ENCODE peak calls at places on chromosomes 7 and 10, in four cellular contexts. F is tibial artery; A is CD8-positive, alpha-beta memory T cell; E is hepatocyte. H is an unnamed sample.

GRCh38 chr10:104862-105565 is 30.2 kb upstream of the ZMYND11 start:
- DNase-seq in F (no peak), A (no peak), E (no peak), H (no peak)

GRCh38 chr10:73922007-73922863 is 11.3 kb downstream of the PLAU start:
- DNase-seq in F (no peak), A (no peak), E (no peak), H (no peak)

GRCh38 chr7:143345428-143345900 is 17.0 kb downstream of the FAM131B start:
- DNase-seq in F (peak), A (peak), E (peak), H (no peak)

GRCh38 chr7:37195388-37195787 is 253.3 kb downstream of the ELMO1 start:
- DNase-seq in F (no peak), A (no peak), E (no peak), H (no peak)

GRCh38 chr7:47951374-47951773 is 3.1 kb upstream of the PKD1L1 start:
- DNase-seq in F (no peak), A (no peak), E (peak), H (no peak)

GRCh38 chr10:72834183-72834825 is 59.2 kb upstream of the OIT3 start:
- DNase-seq in F (peak), A (peak), E (peak), H (peak)

GRCh38 chr7:155277385-155277994 is 20.2 kb upstream of the INSIG1 start:
- DNase-seq in F (no peak), A (no peak), E (no peak), H (no peak)

GRCh38 chr7:37709631-37710509 is 26.3 kb downstream of the GPR141 start:
- DNase-seq in F (no peak), A (no peak), E (no peak), H (no peak)

GRCh38 chr10:79334573-79334972 is 12.7 kb upstream of the PPIF start:
- DNase-seq in F (no peak), A (no peak), E (no peak), H (no peak)

GRCh38 chr7:133853706-133854276 is 273.3 kb upstream of the LRGUK start:
- DNase-seq in F (no peak), A (no peak), E (peak), H (peak)

GRCh38 chr10:112852308-112852707 is 97.7 kb upstream of the TCF7L2 start:
- DNase-seq in F (peak), A (no peak), E (no peak), H (no peak)

GRCh38 chr10:7388602-7389001 is 22.2 kb downstream of the SFMBT2 start:
- DNase-seq in F (no peak), A (peak), E (no peak), H (no peak)

GRCh38 chr7:11416641-11417040 is 415.4 kb downstream of the THSD7A start:
- DNase-seq in F (no peak), A (no peak), E (no peak), H (no peak)

GRCh38 chr7:79452032-79452494 is 1.4 kb downstream of the MAGI2 start:
- DNase-seq in F (peak), A (no peak), E (peak), H (no peak)